ENCODE peak calls at places on chromosome 5, in four cellular contexts. One of them, this sample, is unnamed.

GRCh38 chr5:64509798-64510197 is 4.0 kb downstream of the RGS7BP start:
- DNase-seq in breast epithelium: no peak
- DNase-seq in HFF-Myc: no peak
- DNase-seq in cardiac muscle cell: no peak
- DNase-seq in this sample: no peak

GRCh38 chr5:140146523-140146842 is 20.7 kb downstream of the IGIP start:
- DNase-seq in breast epithelium: no peak
- DNase-seq in HFF-Myc: no peak
- DNase-seq in cardiac muscle cell: no peak
- DNase-seq in this sample: no peak

GRCh38 chr5:53691014-53691413 is 130.6 kb downstream of the NDUFS4 start:
- DNase-seq in breast epithelium: no peak
- DNase-seq in HFF-Myc: no peak
- DNase-seq in cardiac muscle cell: no peak
- DNase-seq in this sample: no peak

GRCh38 chr5:80139573-80139972 is 104.4 kb downstream of the THBS4 start:
- DNase-seq in breast epithelium: no peak
- DNase-seq in HFF-Myc: no peak
- DNase-seq in cardiac muscle cell: no peak
- DNase-seq in this sample: no peak

GRCh38 chr5:6752782-6753181 is 39.5 kb downstream of the TENT4A start:
- DNase-seq in breast epithelium: no peak
- DNase-seq in HFF-Myc: no peak
- DNase-seq in cardiac muscle cell: no peak
- DNase-seq in this sample: peak

GRCh38 chr5:132506094-132506692 is 15.6 kb upstream of the IRF1 start:
- DNase-seq in breast epithelium: no peak
- DNase-seq in HFF-Myc: peak
- DNase-seq in cardiac muscle cell: peak
- DNase-seq in this sample: no peak

GRCh38 chr5:93296338-93296737 is 284.7 kb downstream of the NR2F1-AS1 start:
- DNase-seq in breast epithelium: no peak
- DNase-seq in HFF-Myc: no peak
- DNase-seq in cardiac muscle cell: no peak
- DNase-seq in this sample: no peak

GRCh38 chr5:140223567-140223966 is 48.6 kb downstream of the CYSTM1 start:
- DNase-seq in breast epithelium: no peak
- DNase-seq in HFF-Myc: no peak
- DNase-seq in cardiac muscle cell: no peak
- DNase-seq in this sample: no peak

GRCh38 chr5:149415245-149415967 is 36.3 kb upstream of the IL17B start:
- DNase-seq in breast epithelium: no peak
- DNase-seq in HFF-Myc: no peak
- DNase-seq in cardiac muscle cell: peak
- DNase-seq in this sample: no peak

GRCh38 chr5:176609724-176610429 is at the start of gene GPRIN1:
- DNase-seq in breast epithelium: no peak
- DNase-seq in HFF-Myc: no peak
- DNase-seq in cardiac muscle cell: peak
- DNase-seq in this sample: peak

GRCh38 chr5:149053027-149053705 is 9.7 kb downstream of the SH3TC2 start:
- DNase-seq in breast epithelium: no peak
- DNase-seq in HFF-Myc: no peak
- DNase-seq in cardiac muscle cell: no peak
- DNase-seq in this sample: no peak

GRCh38 chr5:142472306-142472951 is 147.6 kb upstream of the SPRY4 start:
- DNase-seq in breast epithelium: no peak
- DNase-seq in HFF-Myc: peak
- DNase-seq in cardiac muscle cell: peak
- DNase-seq in this sample: no peak

DNA sequence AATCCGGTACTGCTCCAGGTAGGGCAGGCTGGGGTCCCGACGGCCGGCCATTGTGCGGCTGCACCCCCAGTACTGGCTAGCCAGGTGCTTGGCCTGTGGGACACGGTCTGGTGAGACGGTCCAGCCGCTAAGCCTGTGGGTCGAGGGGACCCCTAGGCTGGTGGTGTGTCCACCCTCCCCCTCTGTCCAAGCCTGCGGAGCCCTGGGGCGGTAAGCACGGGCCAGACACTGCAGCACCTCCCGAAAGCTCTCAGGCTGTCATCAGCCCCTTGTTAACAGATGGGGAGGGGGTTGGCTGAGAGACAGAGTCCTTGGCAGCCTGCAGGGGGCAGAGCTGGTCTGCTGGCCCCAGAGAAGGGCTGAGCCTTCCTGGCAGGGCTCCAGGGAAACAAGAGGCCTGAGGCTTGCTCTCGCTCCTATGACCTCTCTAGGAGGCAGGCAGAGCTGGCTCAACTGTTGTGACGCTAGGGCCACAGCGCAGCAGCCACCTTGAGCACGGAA is 11.8 kb upstream of the MRNIP start:
- DNase-seq in breast epithelium: peak
- DNase-seq in HFF-Myc: peak
- DNase-seq in cardiac muscle cell: peak
- DNase-seq in this sample: peak
- TF ChIP-seq CTCF in breast epithelium: no peak
- TF ChIP-seq CTCF in HFF-Myc: peak
- TF ChIP-seq CTCF in cardiac muscle cell: no peak
- TF ChIP-seq CTCF in this sample: peak

DNA sequence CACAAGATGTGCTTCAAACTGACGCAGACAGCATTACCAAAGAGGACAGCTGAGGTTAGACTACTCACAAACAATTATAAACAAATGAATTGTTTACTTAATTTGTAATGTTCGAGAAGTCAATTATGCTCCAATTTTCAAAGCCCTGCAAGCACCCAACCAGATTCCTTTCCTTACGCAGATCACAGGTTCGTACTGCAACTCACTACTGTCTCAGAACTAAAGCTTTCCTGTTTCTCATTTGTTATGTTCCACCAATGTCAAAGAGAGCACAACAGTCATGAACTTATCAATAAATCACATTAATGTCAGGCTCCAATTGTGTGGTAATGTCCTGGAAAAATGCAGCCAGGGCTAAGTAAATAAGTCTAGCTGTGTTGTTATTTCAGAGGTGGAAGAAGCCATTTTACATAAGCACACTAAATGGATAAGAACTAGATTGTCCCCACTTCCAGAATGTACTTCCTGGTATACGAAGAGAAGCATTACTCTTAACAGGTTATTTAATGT is 488.6 kb upstream of the PTGER4 start:
- DNase-seq in breast epithelium: no peak
- DNase-seq in HFF-Myc: no peak
- DNase-seq in cardiac muscle cell: no peak
- DNase-seq in this sample: no peak
- TF ChIP-seq CTCF in breast epithelium: no peak
- TF ChIP-seq CTCF in HFF-Myc: no peak
- TF ChIP-seq CTCF in cardiac muscle cell: no peak
- TF ChIP-seq CTCF in this sample: no peak

GRCh38 chr5:135879591-135879990 is 16.1 kb downstream of the IL9 start:
- DNase-seq in breast epithelium: no peak
- DNase-seq in HFF-Myc: no peak
- DNase-seq in cardiac muscle cell: no peak
- DNase-seq in this sample: no peak

GRCh38 chr5:135878156-135878620 is 17.5 kb downstream of the IL9 start:
- DNase-seq in breast epithelium: no peak
- DNase-seq in HFF-Myc: no peak
- DNase-seq in cardiac muscle cell: no peak
- DNase-seq in this sample: peak

GRCh38 chr5:135881244-135881643 is 14.4 kb downstream of the IL9 start:
- DNase-seq in breast epithelium: no peak
- DNase-seq in HFF-Myc: no peak
- DNase-seq in cardiac muscle cell: no peak
- DNase-seq in this sample: no peak

GRCh38 chr5:135880801-135881200 is 14.8 kb downstream of the IL9 start:
- DNase-seq in breast epithelium: no peak
- DNase-seq in HFF-Myc: no peak
- DNase-seq in cardiac muscle cell: no peak
- DNase-seq in this sample: no peak

GRCh38 chr5:135880278-135880677 is 15.4 kb downstream of the IL9 start:
- DNase-seq in breast epithelium: no peak
- DNase-seq in HFF-Myc: no peak
- DNase-seq in cardiac muscle cell: no peak
- DNase-seq in this sample: no peak
- TF ChIP-seq CTCF in breast epithelium: no peak
- TF ChIP-seq CTCF in HFF-Myc: peak
- TF ChIP-seq CTCF in cardiac muscle cell: peak
- TF ChIP-seq CTCF in this sample: peak

GRCh38 chr5:35819026-35819425 is 37.7 kb upstream of the IL7R start:
- DNase-seq in breast epithelium: no peak
- DNase-seq in HFF-Myc: no peak
- DNase-seq in cardiac muscle cell: no peak
- DNase-seq in this sample: no peak

GRCh38 chr5:35816881-35817521 is 39.7 kb upstream of the IL7R start:
- DNase-seq in breast epithelium: no peak
- DNase-seq in HFF-Myc: no peak
- DNase-seq in cardiac muscle cell: no peak
- DNase-seq in this sample: no peak

GRCh38 chr5:35811108-35811741 is 45.5 kb upstream of the IL7R start:
- DNase-seq in breast epithelium: no peak
- DNase-seq in HFF-Myc: no peak
- DNase-seq in cardiac muscle cell: no peak
- DNase-seq in this sample: no peak

GRCh38 chr5:35813456-35813855 is 43.2 kb upstream of the IL7R start:
- DNase-seq in breast epithelium: no peak
- DNase-seq in HFF-Myc: no peak
- DNase-seq in cardiac muscle cell: no peak
- DNase-seq in this sample: no peak

DNA sequence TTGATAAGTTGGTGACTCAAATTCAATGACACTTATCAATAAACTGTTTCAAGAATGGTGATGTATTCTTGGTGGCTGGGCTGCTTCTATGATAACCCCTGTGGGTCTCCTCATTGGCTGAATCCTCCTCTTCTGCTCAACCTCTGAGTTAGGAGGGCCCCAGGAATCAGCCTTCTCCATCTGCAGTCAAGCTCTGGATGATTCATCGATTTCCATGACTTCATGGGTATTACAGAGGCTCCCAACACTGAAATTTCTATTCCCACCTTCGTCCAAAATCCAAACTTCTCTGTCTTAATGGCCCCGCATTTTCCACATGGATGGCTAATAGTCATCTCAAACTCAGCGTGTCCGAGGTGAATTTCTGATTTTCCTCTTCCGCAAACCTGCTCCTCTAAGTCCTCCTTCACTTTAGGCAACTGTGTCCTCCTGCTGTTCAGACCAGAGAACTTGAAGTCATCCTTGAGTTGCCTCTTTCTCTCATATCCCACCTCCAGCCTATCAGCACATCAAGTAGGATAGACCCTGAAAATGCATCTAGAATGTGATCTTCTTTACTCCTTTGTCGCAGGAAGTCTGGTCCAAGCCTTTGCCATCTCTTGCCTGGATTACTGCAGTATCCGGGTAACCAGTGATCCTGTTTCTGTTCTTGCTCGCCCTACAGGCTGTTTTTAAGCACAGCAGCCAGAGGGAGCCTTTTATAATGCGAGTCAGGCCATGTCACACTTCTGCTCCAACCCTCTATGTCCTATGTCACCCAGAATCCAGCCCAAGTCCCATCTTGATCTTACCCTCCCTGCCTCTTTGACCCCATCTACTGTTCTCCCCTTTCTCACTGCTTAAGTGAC is 41.4 kb upstream of the IL7R start:
- DNase-seq in breast epithelium: no peak
- DNase-seq in HFF-Myc: no peak
- DNase-seq in cardiac muscle cell: peak
- DNase-seq in this sample: peak
- TF ChIP-seq CTCF in breast epithelium: no peak
- TF ChIP-seq CTCF in HFF-Myc: peak
- TF ChIP-seq CTCF in cardiac muscle cell: peak
- TF ChIP-seq CTCF in this sample: peak

GRCh38 chr5:61675015-61675692 is 343.1 kb downstream of the ZSWIM6 start:
- DNase-seq in breast epithelium: no peak
- DNase-seq in HFF-Myc: no peak
- DNase-seq in cardiac muscle cell: no peak
- DNase-seq in this sample: no peak
- TF ChIP-seq CTCF in breast epithelium: no peak
- TF ChIP-seq CTCF in HFF-Myc: peak
- TF ChIP-seq CTCF in cardiac muscle cell: no peak
- TF ChIP-seq CTCF in this sample: no peak

DNA sequence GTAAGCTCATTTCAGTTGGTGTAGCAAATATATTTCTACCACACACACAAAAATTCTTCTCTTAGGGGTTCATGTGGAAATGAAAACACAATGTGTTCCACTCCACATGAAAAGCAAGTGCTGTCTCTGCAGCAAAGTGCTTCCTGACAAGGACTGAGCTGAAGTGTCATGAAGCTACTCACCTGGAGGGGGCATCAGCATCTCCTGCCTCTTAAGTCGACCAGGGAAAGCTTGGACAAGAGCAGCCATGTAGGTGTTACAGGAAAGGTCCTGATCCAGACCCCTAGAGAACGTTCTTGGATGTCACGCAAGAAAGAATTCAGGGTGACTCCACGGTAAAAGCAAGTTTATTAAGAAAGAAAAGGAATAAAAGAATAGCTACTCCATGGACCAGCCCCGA is 62.8 kb downstream of the SV2C start:
- DNase-seq in breast epithelium: no peak
- DNase-seq in HFF-Myc: no peak
- DNase-seq in cardiac muscle cell: no peak
- DNase-seq in this sample: no peak
- TF ChIP-seq CTCF in breast epithelium: no peak
- TF ChIP-seq CTCF in HFF-Myc: peak
- TF ChIP-seq CTCF in cardiac muscle cell: no peak
- TF ChIP-seq CTCF in this sample: peak

DNA sequence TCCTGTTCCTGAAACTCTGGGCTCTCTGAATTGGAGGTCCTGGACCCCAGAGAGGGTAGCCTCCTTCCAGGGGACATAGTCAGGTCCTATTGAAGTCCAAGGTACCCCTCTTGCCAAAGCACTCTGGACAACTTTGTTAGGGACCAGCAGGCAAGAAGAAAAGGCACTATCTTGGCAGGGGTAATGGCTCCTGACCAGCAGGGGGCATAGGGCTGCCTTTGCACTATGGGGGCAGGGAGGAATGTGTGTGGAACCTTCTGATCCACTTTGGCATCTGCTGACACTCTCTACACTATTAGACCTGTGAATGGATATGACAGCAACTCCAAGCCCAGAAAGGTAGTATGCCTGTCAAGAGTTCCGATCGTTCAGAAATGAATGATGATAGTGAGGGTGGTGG is 179.0 kb upstream of the CD180 start:
- DNase-seq in breast epithelium: no peak
- DNase-seq in HFF-Myc: no peak
- DNase-seq in cardiac muscle cell: no peak
- DNase-seq in this sample: no peak
- TF ChIP-seq CTCF in breast epithelium: no peak
- TF ChIP-seq CTCF in HFF-Myc: peak
- TF ChIP-seq CTCF in cardiac muscle cell: no peak
- TF ChIP-seq CTCF in this sample: peak

This sample was measured in glutamatergic neuron.